ENCODE peak calls at places on chromosomes 3 and 15, in eight cellular contexts. B, R, A, H, M, E, W and V are unnamed samples.

GRCh38 chr15:65130941-65131340 is 2.7 kb downstream of the PDCD7 start:
- DNase-seq in B (no peak), A (peak; percentile 37), R (no peak), M (no peak), E (peak; percentile 12), W (no peak), H (peak; percentile 12), V (peak; percentile 42)

GRCh38 chr15:68816795-68817303 is 3.8 kb downstream of the ANP32A start:
- DNase-seq in W (no peak), B (no peak), R (no peak), E (peak; percentile 21), M (no peak), A (no peak), H (no peak), V (no peak)

GRCh38 chr15:93244691-93245615 is 155.9 kb upstream of the RGMA start:
- DNase-seq in A (no peak), B (no peak), E (no peak), W (no peak), R (no peak), M (no peak), H (no peak), V (no peak)

GRCh38 chr3:123831420-123831819 is 52.7 kb downstream of the MYLK start:
- DNase-seq in A (no peak), H (no peak), E (no peak), B (no peak), R (no peak), W (no peak), M (no peak), V (no peak)

GRCh38 chr3:10280177-10280529 is 12.6 kb downstream of the GHRL start:
- DNase-seq in B (no peak), W (peak; percentile 20), H (no peak), M (no peak), E (peak; percentile 21), R (no peak), A (no peak), V (peak; percentile 39)

GRCh38 chr15:91348812-91349500 is 248.9 kb downstream of the SV2B start:
- DNase-seq in M (no peak), R (no peak), E (peak; percentile 27), H (no peak), B (no peak), A (no peak), W (no peak), V (no peak)

GRCh38 chr3:153624310-153625030 is 462.4 kb downstream of the RAP2B start:
- DNase-seq in A (no peak), R (no peak), W (no peak), E (peak; percentile 33), H (no peak), M (no peak), B (no peak), V (no peak)

GRCh38 chr15:98896002-98896721 is 111.4 kb downstream of the PGPEP1L start:
- DNase-seq in H (no peak), A (no peak), E (no peak), W (no peak), M (no peak), R (no peak), B (no peak), V (no peak)

GRCh38 chr3:165502707-165503106 is 306.5 kb upstream of the SLITRK3 start:
- DNase-seq in E (no peak), B (no peak), A (no peak), W (no peak), R (no peak), H (no peak), M (no peak), V (peak; percentile 13)

GRCh38 chr15:51443282-51443914 is 101.9 kb downstream of the GLDN start:
- DNase-seq in R (no peak), W (no peak), A (no peak), B (no peak), H (no peak), M (no peak), E (no peak), V (no peak)

GRCh38 chr15:70214941-70215635 is 117.4 kb upstream of the TLE3 start:
- DNase-seq in B (no peak), M (no peak), H (no peak), W (no peak), E (no peak), A (no peak), R (no peak), V (no peak)

GRCh38 chr3:27311400-27311799 is 57.8 kb downstream of the NEK10 start:
- DNase-seq in W (no peak), H (no peak), E (no peak), B (peak; percentile 43), A (peak; percentile 53), R (peak; percentile 88), M (peak; percentile 59), V (peak; percentile 78)

GRCh38 chr3:195701042-195701910 is 19.5 kb upstream of the MUC20 start:
- DNase-seq in A (no peak), M (no peak), B (no peak), R (no peak), W (no peak), E (no peak), H (no peak), V (no peak)

GRCh38 chr3:58463181-58463941 is 28.5 kb upstream of the KCTD6 start:
- DNase-seq in E (peak; percentile 90), H (peak; percentile 72), B (peak; percentile 78), M (peak; percentile 78), R (peak; percentile 37), A (peak; percentile 85), W (peak; percentile 84), V (peak; percentile 86)

GRCh38 chr3:195059471-195060216 is 211.3 kb downstream of the XXYLT1 start:
- DNase-seq in B (no peak), E (no peak), M (no peak), A (no peak), W (peak; percentile 48), R (no peak), H (no peak), V (no peak)

GRCh38 chr3:9779721-9780450 is 10.1 kb upstream of the CAMK1 start:
- DNase-seq in M (no peak), R (no peak), E (peak; percentile 79), A (no peak), W (no peak), H (no peak), B (no peak), V (no peak)

GRCh38 chr15:62594017-62594416 is 428.9 kb upstream of the C2CD4B start:
- DNase-seq in B (no peak), M (no peak), A (no peak), R (no peak), H (peak; percentile 8), E (no peak), W (no peak), V (no peak)

GRCh38 chr3:50336452-50337174 is 4.0 kb downstream of the RASSF1 start:
- DNase-seq in M (no peak), A (no peak), E (peak; percentile 78), R (no peak), W (no peak), B (no peak), H (no peak), V (peak; percentile 70)

GRCh38 chr15:71375934-71376333 is 260.7 kb downstream of the THSD4 start:
- DNase-seq in B (no peak), M (no peak), E (no peak), W (no peak), A (no peak), H (no peak), R (no peak), V (peak; percentile 51)

GRCh38 chr3:185084883-185085282 is 68.0 kb downstream of the C3orf70 start:
- DNase-seq in M (no peak), A (no peak), H (no peak), W (no peak), R (peak; percentile 25), B (no peak), E (no peak), V (peak; percentile 14)

GRCh38 chr15:101803676-101804075 is 367 bp downstream of the OR4F6 start:
- DNase-seq in W (no peak), H (no peak), B (no peak), E (no peak), R (no peak), M (no peak), A (no peak), V (no peak)

GRCh38 chr15:85702321-85703230 is 92.1 kb downstream of the KLHL25 start:
- DNase-seq in W (no peak), H (no peak), A (no peak), R (peak; percentile 26), M (no peak), B (no peak), E (peak; percentile 42), V (no peak)

GRCh38 chr3:5057217-5057616 is 64.9 kb upstream of the ARL8B start:
- DNase-seq in W (no peak), E (no peak), M (no peak), R (no peak), B (no peak), A (no peak), H (no peak), V (no peak)

GRCh38 chr3:196144383-196145105 is 62.7 kb upstream of the TFRC start:
- DNase-seq in R (no peak), E (no peak), A (no peak), W (no peak), H (no peak), M (no peak), B (no peak), V (no peak)

GRCh38 chr3:67415504-67415903 is 238.9 kb downstream of the SUCLG2 start:
- DNase-seq in A (no peak), B (no peak), H (no peak), R (no peak), W (no peak), M (no peak), E (no peak), V (no peak)